ENCODE peak calls at places on chromosome 11, in seven cellular contexts. One of them, this sample, is unnamed.

GRCh38 chr11:60625262-60625661 is 74.2 kb upstream of the MS4A8 start:
- DNase-seq in left colon: peak
- DNase-seq in H9: peak
- DNase-seq in stimulated activated naive B cell treated with anti-CD40 and anti-IgM and Interleukin-4, amounts not matched to agents 10 μg/mL and 1 μg/mL and 100 μg/mL, for 72 hours: no peak
- DNase-seq in HEK293T: no peak
- DNase-seq in T1000: no peak
- DNase-seq in naive B cell: no peak
- DNase-seq in this sample: peak

GRCh38 chr11:17972987-17973386 is 39.9 kb downstream of the SERGEF start:
- DNase-seq in left colon: peak
- DNase-seq in H9: peak
- DNase-seq in stimulated activated naive B cell treated with anti-CD40 and anti-IgM and Interleukin-4, amounts not matched to agents 10 μg/mL and 1 μg/mL and 100 μg/mL, for 72 hours: no peak
- DNase-seq in HEK293T: peak
- DNase-seq in T1000: peak
- DNase-seq in naive B cell: no peak
- DNase-seq in this sample: peak

GRCh38 chr11:20611445-20611844 is 12.0 kb downstream of the SLC6A5 start:
- DNase-seq in left colon: no peak
- DNase-seq in H9: no peak
- DNase-seq in stimulated activated naive B cell treated with anti-CD40 and anti-IgM and Interleukin-4, amounts not matched to agents 10 μg/mL and 1 μg/mL and 100 μg/mL, for 72 hours: no peak
- DNase-seq in HEK293T: no peak
- DNase-seq in T1000: no peak
- DNase-seq in naive B cell: no peak
- DNase-seq in this sample: no peak

GRCh38 chr11:125784678-125785077 is 3.2 kb upstream of the PATE3 start:
- DNase-seq in left colon: no peak
- DNase-seq in H9: no peak
- DNase-seq in stimulated activated naive B cell treated with anti-CD40 and anti-IgM and Interleukin-4, amounts not matched to agents 10 μg/mL and 1 μg/mL and 100 μg/mL, for 72 hours: no peak
- DNase-seq in HEK293T: no peak
- DNase-seq in T1000: no peak
- DNase-seq in naive B cell: no peak
- DNase-seq in this sample: no peak

GRCh38 chr11:119586181-119586580 is 142.8 kb downstream of the NECTIN1 start:
- DNase-seq in left colon: no peak
- DNase-seq in H9: no peak
- DNase-seq in stimulated activated naive B cell treated with anti-CD40 and anti-IgM and Interleukin-4, amounts not matched to agents 10 μg/mL and 1 μg/mL and 100 μg/mL, for 72 hours: no peak
- DNase-seq in HEK293T: no peak
- DNase-seq in T1000: no peak
- DNase-seq in naive B cell: no peak
- DNase-seq in this sample: no peak

GRCh38 chr11:30107899-30108298 is 91.1 kb upstream of the KCNA4 start:
- DNase-seq in left colon: no peak
- DNase-seq in H9: no peak
- DNase-seq in stimulated activated naive B cell treated with anti-CD40 and anti-IgM and Interleukin-4, amounts not matched to agents 10 μg/mL and 1 μg/mL and 100 μg/mL, for 72 hours: no peak
- DNase-seq in HEK293T: no peak
- DNase-seq in T1000: peak
- DNase-seq in naive B cell: no peak
- DNase-seq in this sample: peak

GRCh38 chr11:100903284-100903683 is 216.2 kb downstream of the ARHGAP42 start:
- DNase-seq in left colon: no peak
- DNase-seq in H9: no peak
- DNase-seq in stimulated activated naive B cell treated with anti-CD40 and anti-IgM and Interleukin-4, amounts not matched to agents 10 μg/mL and 1 μg/mL and 100 μg/mL, for 72 hours: no peak
- DNase-seq in HEK293T: no peak
- DNase-seq in T1000: no peak
- DNase-seq in naive B cell: no peak
- DNase-seq in this sample: no peak

GRCh38 chr11:111793863-111794262 is 27.7 kb upstream of the PPP2R1B start:
- DNase-seq in left colon: no peak
- DNase-seq in H9: no peak
- DNase-seq in stimulated activated naive B cell treated with anti-CD40 and anti-IgM and Interleukin-4, amounts not matched to agents 10 μg/mL and 1 μg/mL and 100 μg/mL, for 72 hours: no peak
- DNase-seq in HEK293T: peak
- DNase-seq in T1000: peak
- DNase-seq in naive B cell: no peak
- DNase-seq in this sample: no peak

GRCh38 chr11:43034341-43034740 is 277.5 kb upstream of the API5 start:
- DNase-seq in left colon: no peak
- DNase-seq in H9: no peak
- DNase-seq in stimulated activated naive B cell treated with anti-CD40 and anti-IgM and Interleukin-4, amounts not matched to agents 10 μg/mL and 1 μg/mL and 100 μg/mL, for 72 hours: no peak
- DNase-seq in HEK293T: no peak
- DNase-seq in T1000: no peak
- DNase-seq in naive B cell: no peak
- DNase-seq in this sample: no peak